ENCODE peak calls at places on chromosomes 2 and 18, in seven cellular contexts. L is astrocyte of the cerebellum, S is GM20000, V is AG09319, K is MCF 10A, F is nephron progenitor cell, Z is heart left ventricle. Y is an unnamed sample.

GRCh38 chr2:190860985-190861721 is 19.5 kb upstream of the GLS start:
- DNase-seq in V (no peak), Z (no peak), K (no peak), L (peak; percentile 91), F (no peak), S (no peak), Y (no peak)

GRCh38 chr2:236875906-236876505 is 209.7 kb upstream of the COPS8 start:
- DNase-seq in L (no peak), F (peak; percentile 20), Z (no peak), K (peak; percentile 63), S (no peak), V (no peak), Y (no peak)

GRCh38 chr2:231415029-231415428 is 19.5 kb downstream of the B3GNT7 start:
- DNase-seq in V (no peak), S (no peak), K (no peak), L (no peak), Z (peak; percentile 15), F (no peak), Y (no peak)

GRCh38 chr2:180907731-180908130 is 72.7 kb upstream of the UBE2E3 start:
- DNase-seq in L (peak; percentile 66), V (no peak), K (no peak), F (no peak), Z (no peak), S (no peak), Y (no peak)

GRCh38 chr2:49335546-49335945 is 181.2 kb upstream of the FSHR start:
- DNase-seq in K (no peak), F (no peak), V (no peak), Z (no peak), L (no peak), S (no peak), Y (no peak)

GRCh38 chr2:231272961-231273360 is 74.5 kb downstream of the ARMC9 start:
- DNase-seq in L (no peak), Z (no peak), S (no peak), F (no peak), V (no peak), K (no peak), Y (no peak)

GRCh38 chr2:174753038-174753633 is 11.1 kb downstream of the CHRNA1 start:
- DNase-seq in F (no peak), L (no peak), K (no peak), S (no peak), V (no peak), Z (no peak), Y (no peak)

GRCh38 chr2:234458466-234458865 is 38.4 kb downstream of the ARL4C start:
- DNase-seq in V (no peak), Z (no peak), K (no peak), F (no peak), S (no peak), L (no peak), Y (no peak)

GRCh38 chr2:69099541-69099940 is 86.6 kb downstream of the ANTXR1 start:
- DNase-seq in F (no peak), V (no peak), S (no peak), L (no peak), Z (no peak), K (no peak), Y (no peak)

GRCh38 chr2:109170645-109171044 is 41.6 kb downstream of the SH3RF3 start:
- DNase-seq in Z (no peak), L (no peak), K (peak; percentile 67), V (no peak), S (no peak), F (no peak), Y (no peak)

GRCh38 chr2:197851451-197851850 is 47.1 kb downstream of the PLCL1 start:
- DNase-seq in K (peak; percentile 40), V (no peak), Z (no peak), L (no peak), S (peak; percentile 23), F (no peak), Y (no peak)

GRCh38 chr2:195202163-195202845 is 454.7 kb upstream of the SLC39A10 start:
- DNase-seq in F (no peak), K (no peak), Z (no peak), L (no peak), S (no peak), V (no peak), Y (no peak)

GRCh38 chr2:234191819-234192407 is 141.4 kb downstream of the SPP2 start:
- DNase-seq in S (no peak), F (no peak), L (no peak), V (no peak), Z (no peak), K (peak; percentile 47), Y (no peak)

GRCh38 chr2:197786010-197786877 is 1.1 kb upstream of the BOLL start:
- DNase-seq in S (peak; percentile 80), F (peak; percentile 41), L (no peak), K (no peak), Z (peak; percentile 37), V (no peak), Y (peak; percentile 83)

GRCh38 chr2:163778045-163778753 is 42.4 kb upstream of the FIGN start:
- DNase-seq in S (no peak), K (peak; percentile 93), F (no peak), L (peak; percentile 97), Z (no peak), V (peak; percentile 22), Y (no peak)

GRCh38 chr18:49631146-49631866 is 69.4 kb downstream of the LIPG start:
- DNase-seq in S (no peak), Z (no peak), L (no peak), K (no peak), V (no peak), F (no peak), Y (no peak)

GRCh38 chr2:195304310-195304709 is 352.7 kb upstream of the SLC39A10 start:
- DNase-seq in S (no peak), F (no peak), K (peak; percentile 20), V (no peak), L (no peak), Z (no peak), Y (no peak)

GRCh38 chr2:32741575-32741974 is 113.7 kb downstream of the TTC27 start:
- DNase-seq in V (no peak), F (no peak), S (no peak), L (no peak), Z (no peak), K (no peak), Y (no peak)

GRCh38 chr2:32745675-32746074 is 117.8 kb downstream of the TTC27 start:
- DNase-seq in Z (no peak), F (no peak), S (no peak), V (no peak), L (no peak), K (no peak), Y (no peak)

GRCh38 chr2:32745191-32745590 is 117.3 kb downstream of the TTC27 start:
- DNase-seq in K (no peak), F (no peak), L (no peak), S (no peak), V (no peak), Z (no peak), Y (no peak)

GRCh38 chr2:32742381-32742780 is 114.5 kb downstream of the TTC27 start:
- DNase-seq in Z (no peak), L (no peak), S (no peak), K (no peak), V (no peak), F (no peak), Y (no peak)

GRCh38 chr2:32743480-32744236 is 115.8 kb downstream of the TTC27 start:
- DNase-seq in S (peak; percentile 45), K (no peak), L (peak; percentile 23), Z (no peak), V (no peak), F (no peak), Y (no peak)
- TF ChIP-seq CTCF in S (no peak), K (no peak), L (no peak), Z (no peak), V (no peak), F (no peak), Y (no peak)

GRCh38 chr2:62806231-62806630 is 100.7 kb downstream of the EHBP1 start:
- DNase-seq in K (peak; percentile 48), F (no peak), V (no peak), Z (no peak), S (no peak), L (no peak), Y (no peak)

GRCh38 chr2:62801110-62801509 is 95.6 kb downstream of the EHBP1 start:
- DNase-seq in S (no peak), K (no peak), L (no peak), Z (no peak), V (no peak), F (no peak), Y (no peak)

GRCh38 chr2:62803961-62804360 is 98.4 kb downstream of the EHBP1 start:
- DNase-seq in L (no peak), F (no peak), S (no peak), Z (no peak), V (no peak), K (no peak), Y (no peak)

GRCh38 chr2:62800618-62801017 is 95.1 kb downstream of the EHBP1 start:
- DNase-seq in S (no peak), K (no peak), Z (no peak), V (no peak), F (no peak), L (no peak), Y (no peak)

GRCh38 chr2:62801814-62802524 is 96.5 kb downstream of the EHBP1 start:
- DNase-seq in L (no peak), K (peak; percentile 46), F (no peak), S (no peak), V (no peak), Z (no peak), Y (no peak)
- TF ChIP-seq CTCF in L (peak; percentile 21), K (peak; percentile 9), F (no peak), S (no peak), V (no peak), Z (no peak), Y (no peak)

DNA sequence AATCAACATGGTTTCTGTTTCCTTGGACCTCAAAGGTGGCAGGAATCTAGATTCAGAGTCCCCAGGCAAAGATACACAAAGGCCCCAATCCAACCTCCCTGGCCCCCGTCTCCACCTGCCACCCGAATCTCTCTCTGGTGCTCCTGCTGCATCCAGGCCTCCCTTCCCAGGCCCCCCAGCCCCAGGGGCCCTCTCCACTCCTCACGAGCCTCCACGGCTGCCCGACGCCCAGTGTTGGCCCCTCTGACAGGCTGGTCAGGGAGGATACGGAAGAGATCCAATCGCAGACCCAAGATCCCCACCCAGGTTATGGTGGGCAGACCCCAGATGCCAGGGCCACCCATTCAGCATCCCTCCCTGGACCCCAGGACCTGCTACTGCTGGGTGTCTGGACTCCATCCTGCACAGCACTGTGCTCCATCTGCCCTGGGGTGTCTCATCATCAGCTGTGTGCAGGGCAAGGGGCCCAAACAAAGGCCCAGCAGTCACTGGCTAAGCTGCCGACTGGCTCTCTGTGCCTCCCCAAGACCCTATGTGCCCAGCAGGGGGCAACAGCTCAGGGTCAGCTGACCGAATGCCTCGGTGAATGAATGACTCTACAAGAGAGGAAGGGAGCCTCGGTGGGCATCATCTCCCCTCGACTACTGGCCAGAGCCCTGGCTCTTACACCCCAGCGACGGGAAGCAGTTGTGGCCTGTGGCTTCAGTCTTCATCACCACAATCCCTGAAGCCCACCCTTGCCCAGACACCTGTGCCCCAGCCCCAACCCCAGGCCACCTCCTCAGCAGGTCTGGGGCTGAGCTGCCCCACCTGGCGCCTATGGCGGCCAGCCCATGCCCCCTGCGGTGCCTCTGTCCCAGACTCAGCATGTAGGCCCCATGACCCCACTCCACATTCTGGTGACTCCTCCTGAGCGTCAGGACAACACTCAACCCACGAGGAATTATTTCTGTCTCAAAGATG is 2.0 kb upstream of the GPR17 start:
- DNase-seq in K (no peak), V (no peak), L (no peak), Z (no peak), F (no peak), S (no peak), Y (no peak)
- TF ChIP-seq CTCF in K (no peak), V (no peak), L (no peak), Z (no peak), F (no peak), S (no peak), Y (no peak)

GRCh38 chr18:44740000-44740399 is 59.3 kb downstream of the SETBP1 start:
- DNase-seq in F (no peak), S (no peak), L (no peak), K (peak; percentile 96), Z (no peak), V (no peak), Y (no peak)
- TF ChIP-seq CTCF in F (no peak), S (no peak), L (no peak), K (no peak), Z (no peak), V (no peak), Y (no peak)